ENCODE peak calls at places on chromosomes 2 and 18, in seven cellular contexts. L is HTR-8/SVneo, I is GM23338, E is AG10803, K is D341Med, J is NCI-H226, V is astrocyte of the spinal cord. F is an unnamed sample.

GRCh38 chr2:102932521-102932920 is 170.7 kb downstream of the TMEM182 start:
- DNase-seq in K (no peak), V (no peak), E (no peak), L (no peak), I (no peak), J (no peak), F (no peak)

GRCh38 chr2:25470792-25471191 is 129.1 kb upstream of the DNMT3A start:
- DNase-seq in J (no peak), I (no peak), E (no peak), L (no peak), V (no peak), K (no peak), F (no peak)

GRCh38 chr18:63181706-63182105 is 137.9 kb downstream of the BCL2 start:
- DNase-seq in K (no peak), V (no peak), I (no peak), J (no peak), E (no peak), L (no peak), F (no peak)

GRCh38 chr2:233476083-233476410 is 90.5 kb downstream of the USP40 start:
- DNase-seq in K (peak), I (no peak), E (no peak), J (no peak), L (no peak), V (no peak), F (no peak)

GRCh38 chr18:22521026-22521707 is 103.5 kb upstream of the CTAGE1 start:
- DNase-seq in J (no peak), V (no peak), K (no peak), I (no peak), E (no peak), L (no peak), F (no peak)

GRCh38 chr2:48779019-48779418 is 23.5 kb upstream of the LHCGR start:
- DNase-seq in L (no peak), K (no peak), E (no peak), I (no peak), V (no peak), J (no peak), F (no peak)

GRCh38 chr2:239978381-239978780 is 46.8 kb downstream of the NDUFA10 start:
- DNase-seq in V (no peak), K (no peak), J (no peak), L (no peak), I (no peak), E (peak), F (peak)

GRCh38 chr18:46555724-46556123 is 101.3 kb downstream of the LOXHD1 start:
- DNase-seq in K (no peak), J (no peak), L (peak), I (peak), E (peak), V (no peak), F (peak)

GRCh38 chr18:58682429-58683069 is 11.3 kb downstream of the MALT1 start:
- DNase-seq in K (no peak), I (no peak), E (peak), V (peak), J (peak), L (peak), F (peak)

GRCh38 chr18:38996056-38996455 is 1430.5 kb upstream of the CELF4 start:
- DNase-seq in K (no peak), J (no peak), V (no peak), E (no peak), L (no peak), I (no peak), F (no peak)

GRCh38 chr2:219471476-219472371 is 27.0 kb upstream of the GMPPA start:
- DNase-seq in V (no peak), L (no peak), K (no peak), E (no peak), I (no peak), J (no peak), F (no peak)

GRCh38 chr18:12247946-12248345 is 6.2 kb upstream of the CIDEA start:
- DNase-seq in E (no peak), J (no peak), V (no peak), K (no peak), I (no peak), L (no peak), F (no peak)

GRCh38 chr2:121530210-121530562 is 494 bp upstream of the RNU4ATAC start:
- DNase-seq in I (peak), J (peak), K (peak), V (peak), E (peak), L (peak), F (peak)

GRCh38 chr18:4200399-4200798 is 254.7 kb downstream of the DLGAP1 start:
- DNase-seq in V (no peak), J (no peak), K (no peak), L (no peak), I (no peak), E (no peak), F (no peak)

GRCh38 chr2:240133401-240133800 is 2.7 kb downstream of the COPS9 start:
- DNase-seq in K (no peak), E (no peak), J (no peak), I (no peak), V (no peak), L (no peak), F (no peak)

GRCh38 chr2:100870652-100871531 is 51.0 kb downstream of the NPAS2 start:
- DNase-seq in J (no peak), K (no peak), L (no peak), E (no peak), V (no peak), I (peak), F (no peak)

GRCh38 chr2:46187112-46187618 is 110.0 kb upstream of the EPAS1 start:
- DNase-seq in L (no peak), I (no peak), J (no peak), V (peak), E (peak), K (no peak), F (peak)

GRCh38 chr2:54161660-54162059 is 46.2 kb downstream of the ACYP2 start:
- DNase-seq in J (no peak), E (no peak), I (no peak), L (no peak), V (peak), K (no peak), F (peak)

GRCh38 chr2:55811048-55811447 is 112.5 kb downstream of the EFEMP1 start:
- DNase-seq in E (no peak), L (no peak), I (no peak), K (no peak), V (no peak), J (no peak), F (peak)

GRCh38 chr2:134599236-134599635 is 119.6 kb downstream of the TMEM163 start:
- DNase-seq in L (no peak), V (no peak), E (no peak), K (no peak), J (no peak), I (no peak), F (no peak)

GRCh38 chr2:239195318-239195871 is 205.4 kb downstream of the HDAC4 start:
- DNase-seq in V (peak), K (peak), I (no peak), E (no peak), L (no peak), J (no peak), F (no peak)

GRCh38 chr2:5242751-5243150 is 449.4 kb upstream of the SOX11 start:
- DNase-seq in K (no peak), I (no peak), L (no peak), V (no peak), E (no peak), J (no peak), F (no peak)

GRCh38 chr2:28521663-28522062 is 25.8 kb downstream of the PLB1 start:
- DNase-seq in E (no peak), J (peak), I (no peak), L (no peak), K (no peak), V (no peak), F (no peak)

GRCh38 chr2:155633060-155633839 is 699.3 kb downstream of the NR4A2 start:
- DNase-seq in J (no peak), L (no peak), E (no peak), K (no peak), V (no peak), I (no peak), F (no peak)

GRCh38 chr2:25590921-25591505 is 82.4 kb downstream of the DTNB start:
- DNase-seq in V (no peak), I (no peak), K (no peak), L (no peak), E (no peak), J (no peak), F (no peak)

GRCh38 chr2:239581352-239581901 is 180.6 kb upstream of the HDAC4 start:
- DNase-seq in J (no peak), I (no peak), L (no peak), V (no peak), E (no peak), K (no peak), F (no peak)